ENCODE peak calls at places on chromosomes 13 and 19, in four cellular contexts. One of them, this sample, is unnamed.
A peak's percentile ranks its signal among the peaks of the same experiment; 100 is the strongest.

GRCh38 chr13:98802548-98802947 is 50.1 kb upstream of the SLC15A1 start:
- DNase-seq in NCI-H1930: no peak
- DNase-seq in activated naive CD4-positive, alpha-beta T cell: no peak
- DNase-seq in stimulated activated CD8-positive, alpha-beta memory T cell treated with anti-CD3 and anti-CD28 coated beads, Interleukin-15, amount 100 ng/mL, for 4 hours: no peak
- DNase-seq in this sample: peak; percentile 66

GRCh38 chr19:50693064-50693975 is 26.3 kb downstream of the SHANK1 start:
- DNase-seq in activated naive CD4-positive, alpha-beta T cell: no peak
- DNase-seq in NCI-H1930: no peak
- DNase-seq in stimulated activated CD8-positive, alpha-beta memory T cell treated with anti-CD3 and anti-CD28 coated beads, Interleukin-15, amount 100 ng/mL, for 4 hours: no peak
- DNase-seq in this sample: no peak

GRCh38 chr13:114107686-114108081 is 24.7 kb downstream of the RASA3 start:
- DNase-seq in stimulated activated CD8-positive, alpha-beta memory T cell treated with anti-CD3 and anti-CD28 coated beads, Interleukin-15, amount 100 ng/mL, for 4 hours: no peak
- DNase-seq in activated naive CD4-positive, alpha-beta T cell: no peak
- DNase-seq in NCI-H1930: no peak
- DNase-seq in this sample: no peak

GRCh38 chr13:29993716-29994488 is 143.5 kb upstream of the UBL3 start:
- DNase-seq in activated naive CD4-positive, alpha-beta T cell: no peak
- DNase-seq in stimulated activated CD8-positive, alpha-beta memory T cell treated with anti-CD3 and anti-CD28 coated beads, Interleukin-15, amount 100 ng/mL, for 4 hours: no peak
- DNase-seq in NCI-H1930: no peak
- DNase-seq in this sample: no peak

GRCh38 chr19:44857837-44858236 is 11.7 kb downstream of the NECTIN2 start:
- DNase-seq in stimulated activated CD8-positive, alpha-beta memory T cell treated with anti-CD3 and anti-CD28 coated beads, Interleukin-15, amount 100 ng/mL, for 4 hours: no peak
- DNase-seq in NCI-H1930: no peak
- DNase-seq in activated naive CD4-positive, alpha-beta T cell: no peak
- DNase-seq in this sample: no peak

GRCh38 chr19:57786286-57786685 is 16.8 kb downstream of the ZNF586 start:
- DNase-seq in NCI-H1930: no peak
- DNase-seq in stimulated activated CD8-positive, alpha-beta memory T cell treated with anti-CD3 and anti-CD28 coated beads, Interleukin-15, amount 100 ng/mL, for 4 hours: no peak
- DNase-seq in activated naive CD4-positive, alpha-beta T cell: no peak
- DNase-seq in this sample: no peak

GRCh38 chr13:59677966-59678814 is 485.5 kb downstream of the DIAPH3 start:
- DNase-seq in stimulated activated CD8-positive, alpha-beta memory T cell treated with anti-CD3 and anti-CD28 coated beads, Interleukin-15, amount 100 ng/mL, for 4 hours: no peak
- DNase-seq in activated naive CD4-positive, alpha-beta T cell: no peak
- DNase-seq in NCI-H1930: no peak
- DNase-seq in this sample: no peak

GRCh38 chr13:112968380-112968909 is 569 bp upstream of the MCF2L start:
- DNase-seq in stimulated activated CD8-positive, alpha-beta memory T cell treated with anti-CD3 and anti-CD28 coated beads, Interleukin-15, amount 100 ng/mL, for 4 hours: no peak
- DNase-seq in activated naive CD4-positive, alpha-beta T cell: no peak
- DNase-seq in NCI-H1930: no peak
- DNase-seq in this sample: peak; percentile 41

GRCh38 chr13:63304497-63304896 is 1888.8 kb upstream of the PCDH20 start:
- DNase-seq in stimulated activated CD8-positive, alpha-beta memory T cell treated with anti-CD3 and anti-CD28 coated beads, Interleukin-15, amount 100 ng/mL, for 4 hours: no peak
- DNase-seq in NCI-H1930: no peak
- DNase-seq in activated naive CD4-positive, alpha-beta T cell: no peak
- DNase-seq in this sample: no peak

GRCh38 chr13:113589251-113589960 is 4.9 kb downstream of the TFDP1 start:
- DNase-seq in NCI-H1930: no peak
- DNase-seq in activated naive CD4-positive, alpha-beta T cell: no peak
- DNase-seq in stimulated activated CD8-positive, alpha-beta memory T cell treated with anti-CD3 and anti-CD28 coated beads, Interleukin-15, amount 100 ng/mL, for 4 hours: no peak
- DNase-seq in this sample: no peak

GRCh38 chr19:2982983-2983350 is 5.6 kb downstream of the TLE6 start:
- DNase-seq in NCI-H1930: no peak
- DNase-seq in activated naive CD4-positive, alpha-beta T cell: no peak
- DNase-seq in stimulated activated CD8-positive, alpha-beta memory T cell treated with anti-CD3 and anti-CD28 coated beads, Interleukin-15, amount 100 ng/mL, for 4 hours: no peak
- DNase-seq in this sample: peak; percentile 65

GRCh38 chr19:5691930-5692784 is 2.1 kb downstream of the RPL36 start:
- DNase-seq in stimulated activated CD8-positive, alpha-beta memory T cell treated with anti-CD3 and anti-CD28 coated beads, Interleukin-15, amount 100 ng/mL, for 4 hours: no peak
- DNase-seq in activated naive CD4-positive, alpha-beta T cell: no peak
- DNase-seq in NCI-H1930: no peak
- DNase-seq in this sample: no peak

GRCh38 chr19:18654469-18654868 is 17.6 kb downstream of the KLHL26 start:
- DNase-seq in stimulated activated CD8-positive, alpha-beta memory T cell treated with anti-CD3 and anti-CD28 coated beads, Interleukin-15, amount 100 ng/mL, for 4 hours: no peak
- DNase-seq in NCI-H1930: no peak
- DNase-seq in activated naive CD4-positive, alpha-beta T cell: no peak
- DNase-seq in this sample: no peak

GRCh38 chr19:50332014-50332263 is 2.8 kb upstream of the KCNC3 start:
- DNase-seq in NCI-H1930: no peak
- DNase-seq in activated naive CD4-positive, alpha-beta T cell: no peak
- DNase-seq in stimulated activated CD8-positive, alpha-beta memory T cell treated with anti-CD3 and anti-CD28 coated beads, Interleukin-15, amount 100 ng/mL, for 4 hours: no peak
- DNase-seq in this sample: no peak

GRCh38 chr13:90770334-90770733 is 577.2 kb upstream of the MIR17HG start:
- DNase-seq in activated naive CD4-positive, alpha-beta T cell: no peak
- DNase-seq in NCI-H1930: no peak
- DNase-seq in stimulated activated CD8-positive, alpha-beta memory T cell treated with anti-CD3 and anti-CD28 coated beads, Interleukin-15, amount 100 ng/mL, for 4 hours: no peak
- DNase-seq in this sample: no peak

GRCh38 chr13:50998326-50998725 is 88.7 kb downstream of the RNASEH2B start:
- DNase-seq in NCI-H1930: no peak
- DNase-seq in stimulated activated CD8-positive, alpha-beta memory T cell treated with anti-CD3 and anti-CD28 coated beads, Interleukin-15, amount 100 ng/mL, for 4 hours: no peak
- DNase-seq in activated naive CD4-positive, alpha-beta T cell: no peak
- DNase-seq in this sample: no peak

GRCh38 chr13:49419292-49419691 is 24.6 kb downstream of the CAB39L start:
- DNase-seq in stimulated activated CD8-positive, alpha-beta memory T cell treated with anti-CD3 and anti-CD28 coated beads, Interleukin-15, amount 100 ng/mL, for 4 hours: no peak
- DNase-seq in NCI-H1930: no peak
- DNase-seq in activated naive CD4-positive, alpha-beta T cell: no peak
- DNase-seq in this sample: no peak

GRCh38 chr13:60398949-60399589 is 2.0 kb downstream of the TDRD3 start:
- DNase-seq in stimulated activated CD8-positive, alpha-beta memory T cell treated with anti-CD3 and anti-CD28 coated beads, Interleukin-15, amount 100 ng/mL, for 4 hours: no peak
- DNase-seq in NCI-H1930: no peak
- DNase-seq in activated naive CD4-positive, alpha-beta T cell: no peak
- DNase-seq in this sample: no peak

GRCh38 chr13:77521194-77521593 is 14.3 kb upstream of the SCEL start:
- DNase-seq in stimulated activated CD8-positive, alpha-beta memory T cell treated with anti-CD3 and anti-CD28 coated beads, Interleukin-15, amount 100 ng/mL, for 4 hours: no peak
- DNase-seq in NCI-H1930: no peak
- DNase-seq in activated naive CD4-positive, alpha-beta T cell: no peak
- DNase-seq in this sample: no peak

GRCh38 chr13:98779695-98780094 is 27.2 kb upstream of the SLC15A1 start:
- DNase-seq in NCI-H1930: no peak
- DNase-seq in stimulated activated CD8-positive, alpha-beta memory T cell treated with anti-CD3 and anti-CD28 coated beads, Interleukin-15, amount 100 ng/mL, for 4 hours: no peak
- DNase-seq in activated naive CD4-positive, alpha-beta T cell: no peak
- DNase-seq in this sample: no peak

GRCh38 chr13:104805346-104805745 is 1730.1 kb downstream of the EFNB2 start:
- DNase-seq in stimulated activated CD8-positive, alpha-beta memory T cell treated with anti-CD3 and anti-CD28 coated beads, Interleukin-15, amount 100 ng/mL, for 4 hours: no peak
- DNase-seq in activated naive CD4-positive, alpha-beta T cell: no peak
- DNase-seq in NCI-H1930: no peak
- DNase-seq in this sample: no peak

GRCh38 chr19:30319876-30320275 is 52.3 kb upstream of the ZNF536 start:
- DNase-seq in activated naive CD4-positive, alpha-beta T cell: no peak
- DNase-seq in NCI-H1930: no peak
- DNase-seq in stimulated activated CD8-positive, alpha-beta memory T cell treated with anti-CD3 and anti-CD28 coated beads, Interleukin-15, amount 100 ng/mL, for 4 hours: no peak
- DNase-seq in this sample: no peak

GRCh38 chr19:3499738-3500428 is 591 bp downstream of the DOHH start:
- DNase-seq in NCI-H1930: no peak
- DNase-seq in stimulated activated CD8-positive, alpha-beta memory T cell treated with anti-CD3 and anti-CD28 coated beads, Interleukin-15, amount 100 ng/mL, for 4 hours: no peak
- DNase-seq in activated naive CD4-positive, alpha-beta T cell: no peak
- DNase-seq in this sample: no peak

GRCh38 chr19:3658004-3658822 is 31.6 kb upstream of the CACTIN start:
- DNase-seq in activated naive CD4-positive, alpha-beta T cell: no peak
- DNase-seq in NCI-H1930: no peak
- DNase-seq in stimulated activated CD8-positive, alpha-beta memory T cell treated with anti-CD3 and anti-CD28 coated beads, Interleukin-15, amount 100 ng/mL, for 4 hours: no peak
- DNase-seq in this sample: no peak

GRCh38 chr13:28049880-28050871 is 50.2 kb downstream of the FLT3 start:
- DNase-seq in activated naive CD4-positive, alpha-beta T cell: no peak
- DNase-seq in NCI-H1930: no peak
- DNase-seq in stimulated activated CD8-positive, alpha-beta memory T cell treated with anti-CD3 and anti-CD28 coated beads, Interleukin-15, amount 100 ng/mL, for 4 hours: no peak
- DNase-seq in this sample: no peak

GRCh38 chr19:39093761-39094160 is 9.6 kb downstream of the ACP7 start:
- DNase-seq in stimulated activated CD8-positive, alpha-beta memory T cell treated with anti-CD3 and anti-CD28 coated beads, Interleukin-15, amount 100 ng/mL, for 4 hours: no peak
- DNase-seq in NCI-H1930: no peak
- DNase-seq in activated naive CD4-positive, alpha-beta T cell: no peak
- DNase-seq in this sample: no peak

GRCh38 chr13:25930655-25931054 is 121.2 kb downstream of the SHISA2 start:
- DNase-seq in activated naive CD4-positive, alpha-beta T cell: no peak
- DNase-seq in stimulated activated CD8-positive, alpha-beta memory T cell treated with anti-CD3 and anti-CD28 coated beads, Interleukin-15, amount 100 ng/mL, for 4 hours: no peak
- DNase-seq in NCI-H1930: no peak
- DNase-seq in this sample: no peak

GRCh38 chr13:65600702-65601101 is 1629.4 kb downstream of the PCDH9 start:
- DNase-seq in activated naive CD4-positive, alpha-beta T cell: no peak
- DNase-seq in stimulated activated CD8-positive, alpha-beta memory T cell treated with anti-CD3 and anti-CD28 coated beads, Interleukin-15, amount 100 ng/mL, for 4 hours: no peak
- DNase-seq in NCI-H1930: no peak
- DNase-seq in this sample: no peak

GRCh38 chr19:16161848-16162247 is 11.5 kb downstream of the CIB3 start:
- DNase-seq in stimulated activated CD8-positive, alpha-beta memory T cell treated with anti-CD3 and anti-CD28 coated beads, Interleukin-15, amount 100 ng/mL, for 4 hours: no peak
- DNase-seq in activated naive CD4-positive, alpha-beta T cell: no peak
- DNase-seq in NCI-H1930: no peak
- DNase-seq in this sample: no peak

GRCh38 chr19:1446713-1447564 is 3.0 kb upstream of the APC2 start:
- DNase-seq in NCI-H1930: peak; percentile 23
- DNase-seq in activated naive CD4-positive, alpha-beta T cell: no peak
- DNase-seq in stimulated activated CD8-positive, alpha-beta memory T cell treated with anti-CD3 and anti-CD28 coated beads, Interleukin-15, amount 100 ng/mL, for 4 hours: no peak
- DNase-seq in this sample: no peak

GRCh38 chr19:33194527-33194883 is 375 bp downstream of the LRP3 start:
- DNase-seq in NCI-H1930: no peak
- DNase-seq in activated naive CD4-positive, alpha-beta T cell: no peak
- DNase-seq in stimulated activated CD8-positive, alpha-beta memory T cell treated with anti-CD3 and anti-CD28 coated beads, Interleukin-15, amount 100 ng/mL, for 4 hours: no peak
- DNase-seq in this sample: no peak

GRCh38 chr19:4444765-4445741 is 12.5 kb downstream of the UBXN6 start:
- DNase-seq in activated naive CD4-positive, alpha-beta T cell: no peak
- DNase-seq in NCI-H1930: no peak
- DNase-seq in stimulated activated CD8-positive, alpha-beta memory T cell treated with anti-CD3 and anti-CD28 coated beads, Interleukin-15, amount 100 ng/mL, for 4 hours: no peak
- DNase-seq in this sample: no peak

GRCh38 chr13:49023441-49023840 is 47.7 kb downstream of the FNDC3A start:
- DNase-seq in stimulated activated CD8-positive, alpha-beta memory T cell treated with anti-CD3 and anti-CD28 coated beads, Interleukin-15, amount 100 ng/mL, for 4 hours: no peak
- DNase-seq in activated naive CD4-positive, alpha-beta T cell: no peak
- DNase-seq in NCI-H1930: no peak
- DNase-seq in this sample: no peak

GRCh38 chr13:95002968-95003813 is 290.8 kb upstream of the SOX21 start:
- DNase-seq in stimulated activated CD8-positive, alpha-beta memory T cell treated with anti-CD3 and anti-CD28 coated beads, Interleukin-15, amount 100 ng/mL, for 4 hours: no peak
- DNase-seq in activated naive CD4-positive, alpha-beta T cell: no peak
- DNase-seq in NCI-H1930: peak; percentile 56
- DNase-seq in this sample: no peak

GRCh38 chr19:49896863-49897621 is at the start of gene IL4I1:
- DNase-seq in NCI-H1930: no peak
- DNase-seq in activated naive CD4-positive, alpha-beta T cell: no peak
- DNase-seq in stimulated activated CD8-positive, alpha-beta memory T cell treated with anti-CD3 and anti-CD28 coated beads, Interleukin-15, amount 100 ng/mL, for 4 hours: peak; percentile 53
- DNase-seq in this sample: peak; percentile 78

GRCh38 chr13:100584901-100585300 is 3.7 kb downstream of the GGACT start:
- DNase-seq in NCI-H1930: no peak
- DNase-seq in stimulated activated CD8-positive, alpha-beta memory T cell treated with anti-CD3 and anti-CD28 coated beads, Interleukin-15, amount 100 ng/mL, for 4 hours: no peak
- DNase-seq in activated naive CD4-positive, alpha-beta T cell: no peak
- DNase-seq in this sample: no peak